ENCODE peak calls at places on chromosome 20, in seven cellular contexts. One of them, this sample, is unnamed.

GRCh38 chr20:4897600-4897999 is 103.7 kb downstream of the SLC23A2 start:
- DNase-seq in HepG2: no peak
- DNase-seq in GM12891: no peak
- DNase-seq in K562: no peak
- DNase-seq in SK-N-SH: no peak
- DNase-seq in H1: no peak
- DNase-seq in GM12878: no peak
- DNase-seq in this sample: no peak

GRCh38 chr20:51500936-51501335 is 41.6 kb downstream of the NFATC2 start:
- DNase-seq in HepG2: no peak
- DNase-seq in GM12891: no peak
- DNase-seq in K562: no peak
- DNase-seq in SK-N-SH: no peak
- DNase-seq in H1: no peak
- DNase-seq in GM12878: no peak
- DNase-seq in this sample: no peak

GRCh38 chr20:25325073-25325472 is 65.6 kb downstream of the ABHD12 start:
- DNase-seq in HepG2: no peak
- DNase-seq in GM12891: no peak
- DNase-seq in K562: no peak
- DNase-seq in SK-N-SH: no peak
- DNase-seq in H1: no peak
- DNase-seq in GM12878: no peak
- DNase-seq in this sample: no peak

GRCh38 chr20:47411161-47411560 is 54.7 kb upstream of the ZMYND8 start:
- DNase-seq in HepG2: no peak
- DNase-seq in GM12891: no peak
- DNase-seq in K562: no peak
- DNase-seq in SK-N-SH: no peak
- DNase-seq in H1: no peak
- DNase-seq in GM12878: no peak
- DNase-seq in this sample: no peak

GRCh38 chr20:37523012-37523391 is 2.0 kb downstream of the NNAT start:
- DNase-seq in HepG2: no peak
- DNase-seq in GM12891: no peak
- DNase-seq in K562: no peak
- DNase-seq in SK-N-SH: no peak
- DNase-seq in H1: no peak
- DNase-seq in GM12878: no peak
- DNase-seq in this sample: no peak

GRCh38 chr20:34250005-34250404 is 8.8 kb downstream of the ASIP start:
- DNase-seq in HepG2: no peak
- DNase-seq in GM12891: no peak
- DNase-seq in K562: no peak
- DNase-seq in SK-N-SH: no peak
- DNase-seq in H1: no peak
- DNase-seq in GM12878: no peak
- DNase-seq in this sample: no peak

GRCh38 chr20:49969234-49969633 is 13.5 kb upstream of the SNAI1 start:
- DNase-seq in HepG2: no peak
- DNase-seq in GM12891: no peak
- DNase-seq in K562: peak
- DNase-seq in SK-N-SH: no peak
- DNase-seq in H1: no peak
- DNase-seq in GM12878: no peak
- DNase-seq in this sample: no peak

GRCh38 chr20:13784271-13784892 is 337 bp downstream of the ESF1 start:
- DNase-seq in HepG2: no peak
- DNase-seq in GM12891: no peak
- DNase-seq in K562: no peak
- DNase-seq in SK-N-SH: peak
- DNase-seq in H1: no peak
- DNase-seq in GM12878: no peak
- DNase-seq in this sample: no peak

GRCh38 chr20:48006036-48006833 is 221.0 kb upstream of the SULF2 start:
- DNase-seq in HepG2: no peak
- DNase-seq in GM12891: no peak
- DNase-seq in K562: no peak
- DNase-seq in SK-N-SH: no peak
- DNase-seq in H1: no peak
- DNase-seq in GM12878: peak
- DNase-seq in this sample: no peak

GRCh38 chr20:45341939-45342862 is 6.0 kb downstream of the SDC4 start:
- DNase-seq in HepG2: peak
- DNase-seq in GM12891: no peak
- DNase-seq in K562: peak
- DNase-seq in SK-N-SH: peak
- DNase-seq in H1: no peak
- DNase-seq in GM12878: no peak
- DNase-seq in this sample: no peak
- TF ChIP-seq POLR2AphosphoS5 in HepG2: no peak
- TF ChIP-seq POLR2AphosphoS5 in GM12891: no peak
- TF ChIP-seq POLR2AphosphoS5 in K562: no peak
- TF ChIP-seq POLR2AphosphoS5 in SK-N-SH: no peak
- TF ChIP-seq POLR2AphosphoS5 in H1: peak
- TF ChIP-seq POLR2AphosphoS5 in GM12878: no peak
- TF ChIP-seq POLR2AphosphoS5 in this sample: no peak

GRCh38 chr20:23078994-23079364 is 7.1 kb downstream of the CD93 start:
- DNase-seq in HepG2: peak
- DNase-seq in GM12891: no peak
- DNase-seq in K562: peak
- DNase-seq in SK-N-SH: no peak
- DNase-seq in H1: peak
- DNase-seq in GM12878: no peak
- DNase-seq in this sample: no peak
- TF ChIP-seq TAF1 in HepG2: no peak
- TF ChIP-seq TAF1 in GM12891: no peak
- TF ChIP-seq TAF1 in K562: no peak
- TF ChIP-seq TAF1 in SK-N-SH: no peak
- TF ChIP-seq TAF1 in H1: no peak
- TF ChIP-seq TAF1 in GM12878: no peak
- TF ChIP-seq TAF1 in this sample: no peak

DNA sequence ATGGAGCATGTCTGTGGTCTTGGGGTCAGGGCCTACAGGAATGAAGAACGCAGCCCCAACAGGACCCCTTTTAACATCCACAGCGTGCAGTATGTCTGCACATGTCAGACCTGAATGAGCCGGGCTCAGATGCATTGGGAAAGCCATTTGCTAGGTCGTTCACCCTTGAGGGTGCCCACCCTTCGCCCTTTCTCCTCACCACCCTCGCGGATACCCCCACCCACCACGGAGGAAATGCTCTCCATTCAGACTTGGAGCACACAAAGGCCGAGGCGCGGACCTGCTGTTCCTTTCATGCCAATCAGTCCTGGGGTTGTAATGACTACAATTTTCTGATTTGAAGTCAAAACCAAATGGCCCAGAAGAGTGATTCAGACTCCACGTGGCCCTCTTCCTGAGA is 62.7 kb downstream of the EDN3 start:
- DNase-seq in HepG2: no peak
- DNase-seq in GM12891: no peak
- DNase-seq in K562: no peak
- DNase-seq in SK-N-SH: no peak
- DNase-seq in H1: no peak
- DNase-seq in GM12878: no peak
- DNase-seq in this sample: no peak
- TF ChIP-seq POLR2AphosphoS5 in HepG2: no peak
- TF ChIP-seq POLR2AphosphoS5 in GM12891: no peak
- TF ChIP-seq POLR2AphosphoS5 in K562: no peak
- TF ChIP-seq POLR2AphosphoS5 in SK-N-SH: no peak
- TF ChIP-seq POLR2AphosphoS5 in H1: no peak
- TF ChIP-seq POLR2AphosphoS5 in GM12878: no peak
- TF ChIP-seq POLR2AphosphoS5 in this sample: no peak

GRCh38 chr20:41306061-41306727 is 11.3 kb downstream of the ZHX3 start:
- DNase-seq in HepG2: no peak
- DNase-seq in GM12891: no peak
- DNase-seq in K562: no peak
- DNase-seq in SK-N-SH: no peak
- DNase-seq in H1: no peak
- DNase-seq in GM12878: peak
- DNase-seq in this sample: no peak
- TF ChIP-seq TAF1 in HepG2: no peak
- TF ChIP-seq TAF1 in GM12891: no peak
- TF ChIP-seq TAF1 in K562: no peak
- TF ChIP-seq TAF1 in SK-N-SH: no peak
- TF ChIP-seq TAF1 in H1: no peak
- TF ChIP-seq TAF1 in GM12878: no peak
- TF ChIP-seq TAF1 in this sample: no peak

DNA sequence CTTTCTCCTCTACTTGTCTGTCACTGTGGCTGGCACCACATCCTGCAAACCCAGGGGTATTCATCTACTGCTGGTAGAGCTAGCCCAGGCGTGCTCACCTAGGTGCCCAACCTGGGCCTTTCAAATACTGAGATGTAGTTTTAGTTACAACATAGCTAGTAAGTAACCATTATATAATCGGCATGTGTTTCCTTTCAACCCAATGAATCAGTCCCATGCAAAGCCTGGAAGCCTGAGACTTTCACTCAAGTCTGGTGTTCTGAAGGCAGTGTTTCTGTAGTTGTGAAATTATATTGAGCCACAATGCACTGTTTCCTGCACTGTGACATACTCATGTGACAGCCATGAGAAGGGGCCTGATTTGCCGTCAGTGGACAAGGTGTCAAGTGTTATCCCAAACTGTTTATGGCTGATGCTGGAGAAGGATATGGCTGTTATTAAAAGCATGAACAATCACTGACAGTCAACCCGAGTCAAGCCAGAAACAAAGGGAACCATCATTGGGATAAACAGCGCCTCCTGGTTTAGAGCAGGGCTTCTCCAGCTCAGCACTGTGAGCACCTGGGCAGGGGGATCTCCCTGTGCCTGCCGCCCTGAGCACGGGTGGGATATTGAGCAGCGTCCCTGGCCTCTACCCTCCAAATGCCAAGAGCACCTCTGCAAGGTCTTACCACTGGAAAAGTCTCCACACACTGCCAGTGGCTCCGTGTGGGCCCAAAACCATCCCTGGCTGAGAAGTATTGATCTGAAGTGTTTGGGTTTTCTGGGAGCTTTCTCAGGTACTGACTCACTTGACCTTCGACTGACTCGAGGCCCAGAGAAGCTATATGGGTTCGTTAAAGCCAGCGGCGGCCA is 1.6 kb downstream of the PSMA7 start:
- DNase-seq in HepG2: peak
- DNase-seq in GM12891: no peak
- DNase-seq in K562: peak
- DNase-seq in SK-N-SH: peak
- DNase-seq in H1: no peak
- DNase-seq in GM12878: no peak
- DNase-seq in this sample: no peak
- TF ChIP-seq POLR2AphosphoS5 in HepG2: no peak
- TF ChIP-seq POLR2AphosphoS5 in GM12891: no peak
- TF ChIP-seq POLR2AphosphoS5 in K562: no peak
- TF ChIP-seq POLR2AphosphoS5 in SK-N-SH: no peak
- TF ChIP-seq POLR2AphosphoS5 in H1: peak
- TF ChIP-seq POLR2AphosphoS5 in GM12878: no peak
- TF ChIP-seq POLR2AphosphoS5 in this sample: no peak

GRCh38 chr20:40464731-40465208 is 224.3 kb downstream of the MAFB start:
- DNase-seq in HepG2: no peak
- DNase-seq in GM12891: no peak
- DNase-seq in K562: no peak
- DNase-seq in SK-N-SH: no peak
- DNase-seq in H1: no peak
- DNase-seq in GM12878: no peak
- DNase-seq in this sample: no peak
- TF ChIP-seq TAF1 in HepG2: no peak
- TF ChIP-seq TAF1 in GM12891: no peak
- TF ChIP-seq TAF1 in K562: no peak
- TF ChIP-seq TAF1 in SK-N-SH: no peak
- TF ChIP-seq TAF1 in H1: no peak
- TF ChIP-seq TAF1 in GM12878: no peak
- TF ChIP-seq TAF1 in this sample: no peak

DNA sequence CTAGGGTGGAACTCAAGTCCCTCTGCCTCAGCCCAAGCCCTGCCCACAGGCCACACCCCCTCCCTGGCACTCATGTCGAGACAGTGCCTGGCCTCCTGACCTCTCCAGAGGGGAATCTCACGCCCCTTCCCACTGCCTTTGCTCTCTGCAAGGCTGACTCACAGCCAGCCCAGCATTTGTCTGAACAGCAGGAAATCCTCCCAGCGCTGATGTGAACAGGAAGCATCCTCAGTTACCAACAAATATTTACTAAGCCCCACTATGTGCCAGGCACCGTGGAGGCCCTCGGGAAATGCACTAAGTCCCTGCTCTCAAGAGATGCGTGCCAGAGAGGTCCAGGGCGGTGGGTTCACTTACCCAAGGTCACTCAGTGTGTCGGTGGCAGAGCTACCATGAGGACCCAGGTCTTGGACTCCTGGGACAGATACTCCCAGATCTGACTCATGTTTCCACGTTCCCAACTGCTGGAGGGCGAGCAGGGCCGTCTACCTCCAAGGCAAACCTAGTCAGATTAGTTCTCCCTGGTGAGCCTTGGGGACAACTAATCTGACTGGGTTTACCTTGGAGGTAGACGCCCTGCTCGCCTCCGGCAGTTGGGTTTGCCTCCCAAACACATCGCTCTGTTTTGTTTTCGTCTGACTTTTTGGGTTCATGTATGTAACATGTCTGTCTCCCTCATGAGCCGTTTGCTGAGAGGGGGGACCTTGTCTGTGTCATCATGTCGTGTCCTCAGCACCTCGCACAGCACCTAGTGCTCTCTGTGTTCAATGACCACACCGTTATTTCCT is 7.7 kb downstream of the ADA start:
- DNase-seq in HepG2: peak
- DNase-seq in GM12891: no peak
- DNase-seq in K562: no peak
- DNase-seq in SK-N-SH: no peak
- DNase-seq in H1: peak
- DNase-seq in GM12878: no peak
- DNase-seq in this sample: no peak
- TF ChIP-seq POLR2AphosphoS5 in HepG2: no peak
- TF ChIP-seq POLR2AphosphoS5 in GM12891: no peak
- TF ChIP-seq POLR2AphosphoS5 in K562: no peak
- TF ChIP-seq POLR2AphosphoS5 in SK-N-SH: no peak
- TF ChIP-seq POLR2AphosphoS5 in H1: no peak
- TF ChIP-seq POLR2AphosphoS5 in GM12878: no peak
- TF ChIP-seq POLR2AphosphoS5 in this sample: no peak